ENCODE peak calls at places on chromosomes 5 and 9, in six cellular contexts. One of them, this sample, is unnamed.
A peak's percentile ranks its signal among the peaks of the same experiment; 100 is the strongest.

GRCh38 chr5:53481887-53482716 is 1.7 kb downstream of the FST start:
- DNase-seq in neural progenitor cell: peak; percentile 66
- DNase-seq in OCI-LY7: peak; percentile 23
- DNase-seq in HCT116: peak; percentile 32
- DNase-seq in SK-N-SH: peak; percentile 65
- DNase-seq in GM23338: peak; percentile 71
- DNase-seq in this sample: peak; percentile 84

GRCh38 chr5:61163905-61164304 is 1.6 kb upstream of the SMIM15 start:
- DNase-seq in neural progenitor cell: no peak
- DNase-seq in OCI-LY7: no peak
- DNase-seq in HCT116: no peak
- DNase-seq in SK-N-SH: peak; percentile 3
- DNase-seq in GM23338: no peak
- DNase-seq in this sample: no peak

GRCh38 chr5:54024466-54024865 is 285.9 kb downstream of the ARL15 start:
- DNase-seq in neural progenitor cell: no peak
- DNase-seq in OCI-LY7: no peak
- DNase-seq in HCT116: no peak
- DNase-seq in SK-N-SH: no peak
- DNase-seq in GM23338: no peak
- DNase-seq in this sample: no peak

GRCh38 chr5:116303340-116303739 is 218.5 kb downstream of the COMMD10 start:
- DNase-seq in neural progenitor cell: no peak
- DNase-seq in OCI-LY7: no peak
- DNase-seq in HCT116: no peak
- DNase-seq in SK-N-SH: no peak
- DNase-seq in GM23338: no peak
- DNase-seq in this sample: no peak

GRCh38 chr5:160685219-160685618 is 166.8 kb downstream of the ATP10B start:
- DNase-seq in neural progenitor cell: no peak
- DNase-seq in OCI-LY7: no peak
- DNase-seq in HCT116: no peak
- DNase-seq in SK-N-SH: no peak
- DNase-seq in GM23338: peak; percentile 43
- DNase-seq in this sample: peak; percentile 40

GRCh38 chr9:85430659-85431370 is 310.9 kb downstream of the AGTPBP1 start:
- DNase-seq in neural progenitor cell: no peak
- DNase-seq in OCI-LY7: no peak
- DNase-seq in HCT116: no peak
- DNase-seq in SK-N-SH: no peak
- DNase-seq in GM23338: no peak
- DNase-seq in this sample: no peak

GRCh38 chr9:130570200-130570599 is 9.2 kb upstream of the FUBP3 start:
- DNase-seq in neural progenitor cell: no peak
- DNase-seq in OCI-LY7: no peak
- DNase-seq in HCT116: peak; percentile 13
- DNase-seq in SK-N-SH: no peak
- DNase-seq in GM23338: no peak
- DNase-seq in this sample: no peak

GRCh38 chr9:91282292-91282691 is 79.4 kb downstream of the AUH start:
- DNase-seq in neural progenitor cell: no peak
- DNase-seq in OCI-LY7: no peak
- DNase-seq in HCT116: no peak
- DNase-seq in SK-N-SH: no peak
- DNase-seq in GM23338: no peak
- DNase-seq in this sample: no peak

GRCh38 chr5:140214831-140215230 is 39.8 kb downstream of the CYSTM1 start:
- DNase-seq in neural progenitor cell: no peak
- DNase-seq in OCI-LY7: no peak
- DNase-seq in HCT116: no peak
- DNase-seq in SK-N-SH: no peak
- DNase-seq in GM23338: no peak
- DNase-seq in this sample: no peak

GRCh38 chr9:93792358-93792757 is 162.8 kb downstream of the BARX1 start:
- DNase-seq in neural progenitor cell: no peak
- DNase-seq in OCI-LY7: no peak
- DNase-seq in HCT116: no peak
- DNase-seq in SK-N-SH: no peak
- DNase-seq in GM23338: no peak
- DNase-seq in this sample: no peak
- TF ChIP-seq CTCF in neural progenitor cell: no peak
- TF ChIP-seq CTCF in OCI-LY7: no peak
- TF ChIP-seq CTCF in HCT116: no peak
- TF ChIP-seq CTCF in SK-N-SH: no peak
- TF ChIP-seq CTCF in GM23338: no peak
- TF ChIP-seq CTCF in this sample: no peak

GRCh38 chr5:102542064-102542463 is 43.3 kb upstream of the SLCO6A1 start:
- DNase-seq in neural progenitor cell: no peak
- DNase-seq in OCI-LY7: no peak
- DNase-seq in HCT116: no peak
- DNase-seq in SK-N-SH: no peak
- DNase-seq in GM23338: no peak
- DNase-seq in this sample: no peak
- H3K4me2 ChIP-seq in neural progenitor cell: no peak overlapping the region
- H3K4me2 ChIP-seq in OCI-LY7: no peak overlapping the region
- H3K4me2 ChIP-seq in HCT116: no peak overlapping the region
- H3K4me2 ChIP-seq in SK-N-SH: no peak overlapping the region
- H3K4me2 ChIP-seq in GM23338: no peak overlapping the region
- H3K4me2 ChIP-seq in this sample: no peak overlapping the region

GRCh38 chr9:4224181-4224580 is 75.7 kb downstream of the GLIS3 start:
- DNase-seq in neural progenitor cell: no peak
- DNase-seq in OCI-LY7: no peak
- DNase-seq in HCT116: no peak
- DNase-seq in SK-N-SH: no peak
- DNase-seq in GM23338: no peak
- DNase-seq in this sample: no peak

GRCh38 chr9:4228142-4228541 is 71.7 kb downstream of the GLIS3 start:
- DNase-seq in neural progenitor cell: no peak
- DNase-seq in OCI-LY7: no peak
- DNase-seq in HCT116: no peak
- DNase-seq in SK-N-SH: no peak
- DNase-seq in GM23338: no peak
- DNase-seq in this sample: no peak

GRCh38 chr9:4226331-4227250 is 73.3 kb downstream of the GLIS3 start:
- DNase-seq in neural progenitor cell: no peak
- DNase-seq in OCI-LY7: no peak
- DNase-seq in HCT116: no peak
- DNase-seq in SK-N-SH: no peak
- DNase-seq in GM23338: peak; percentile 16
- DNase-seq in this sample: no peak

GRCh38 chr9:4223434-4223833 is 76.4 kb downstream of the GLIS3 start:
- DNase-seq in neural progenitor cell: no peak
- DNase-seq in OCI-LY7: no peak
- DNase-seq in HCT116: no peak
- DNase-seq in SK-N-SH: no peak
- DNase-seq in GM23338: no peak
- DNase-seq in this sample: no peak

GRCh38 chr9:4225291-4226119 is 74.4 kb downstream of the GLIS3 start:
- DNase-seq in neural progenitor cell: no peak
- DNase-seq in OCI-LY7: no peak
- DNase-seq in HCT116: peak; percentile 62
- DNase-seq in SK-N-SH: no peak
- DNase-seq in GM23338: peak; percentile 8
- DNase-seq in this sample: no peak
- TF ChIP-seq EZH2phosphoT487 in neural progenitor cell: no peak
- TF ChIP-seq EZH2phosphoT487 in OCI-LY7: no peak
- TF ChIP-seq EZH2phosphoT487 in HCT116: no peak
- TF ChIP-seq EZH2phosphoT487 in SK-N-SH: no peak
- TF ChIP-seq EZH2phosphoT487 in GM23338: no peak
- TF ChIP-seq EZH2phosphoT487 in this sample: no peak

DNA sequence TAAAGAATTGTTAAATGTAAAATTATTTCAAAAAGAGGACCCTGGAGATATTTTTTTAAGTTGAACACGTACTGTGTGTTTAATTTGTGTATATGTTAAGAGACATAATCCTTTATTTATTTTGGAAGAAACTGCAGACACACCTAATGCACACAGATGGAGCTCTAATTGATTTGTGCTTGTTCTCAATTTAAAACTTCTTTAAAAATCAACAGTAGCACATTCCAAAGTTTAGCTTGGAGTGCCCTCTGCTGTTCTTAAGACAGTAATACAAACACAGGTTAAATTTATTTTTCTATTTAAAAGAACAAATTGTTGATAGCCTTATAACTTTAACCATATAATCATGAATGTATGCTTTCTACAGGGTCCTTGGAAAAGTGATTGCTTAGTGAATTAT is 277.6 kb upstream of the ADAMTS16 start:
- DNase-seq in neural progenitor cell: peak; percentile 64
- DNase-seq in OCI-LY7: peak; percentile 41
- DNase-seq in HCT116: peak; percentile 29
- DNase-seq in SK-N-SH: peak; percentile 41
- DNase-seq in GM23338: peak; percentile 69
- DNase-seq in this sample: peak; percentile 60
- TF ChIP-seq CTCF in neural progenitor cell: peak; percentile 84
- TF ChIP-seq CTCF in OCI-LY7: peak; percentile 91
- TF ChIP-seq CTCF in HCT116: peak; percentile 70
- TF ChIP-seq CTCF in SK-N-SH: peak; percentile 84
- TF ChIP-seq CTCF in GM23338: peak; percentile 78
- TF ChIP-seq CTCF in this sample: peak; percentile 85

DNA sequence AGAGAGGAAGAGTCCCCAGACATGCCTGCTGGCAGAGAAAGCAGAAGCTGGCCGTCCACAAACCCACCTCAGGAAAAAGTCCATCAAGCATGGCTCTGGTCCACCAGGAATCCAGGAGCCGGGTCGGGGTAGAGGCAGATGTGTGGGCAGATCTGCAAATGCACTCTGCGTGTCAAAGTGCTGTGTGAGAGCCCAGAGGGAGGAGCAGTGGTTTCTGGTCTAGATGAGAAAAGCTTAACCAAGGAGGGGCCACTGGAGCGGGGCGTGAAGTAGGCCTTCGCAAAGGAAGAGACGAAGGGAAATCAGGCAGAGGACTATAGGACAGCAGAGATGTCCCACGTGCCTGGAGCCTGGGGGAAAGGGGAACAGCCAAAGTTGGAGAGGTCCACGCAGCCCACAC is 40.1 kb downstream of the TTLL11 start:
- DNase-seq in neural progenitor cell: no peak
- DNase-seq in OCI-LY7: no peak
- DNase-seq in HCT116: no peak
- DNase-seq in SK-N-SH: no peak
- DNase-seq in GM23338: no peak
- DNase-seq in this sample: no peak
- H3K4me2 ChIP-seq in neural progenitor cell: no peak overlapping the region
- H3K4me2 ChIP-seq in OCI-LY7: no peak overlapping the region
- H3K4me2 ChIP-seq in HCT116: no peak overlapping the region
- H3K4me2 ChIP-seq in SK-N-SH: peak overlapping the region; percentile 62
- H3K4me2 ChIP-seq in GM23338: no peak overlapping the region
- H3K4me2 ChIP-seq in this sample: no peak overlapping the region

GRCh38 chr9:18665947-18666346 is 192.0 kb downstream of the ADAMTSL1 start:
- DNase-seq in neural progenitor cell: no peak
- DNase-seq in OCI-LY7: no peak
- DNase-seq in HCT116: no peak
- DNase-seq in SK-N-SH: no peak
- DNase-seq in GM23338: no peak
- DNase-seq in this sample: no peak
- TF ChIP-seq EZH2phosphoT487 in neural progenitor cell: no peak
- TF ChIP-seq EZH2phosphoT487 in OCI-LY7: no peak
- TF ChIP-seq EZH2phosphoT487 in HCT116: no peak
- TF ChIP-seq EZH2phosphoT487 in SK-N-SH: no peak
- TF ChIP-seq EZH2phosphoT487 in GM23338: no peak
- TF ChIP-seq EZH2phosphoT487 in this sample: no peak

GRCh38 chr9:101094686-101095085 is 66.2 kb downstream of the PLPPR1 start:
- DNase-seq in neural progenitor cell: no peak
- DNase-seq in OCI-LY7: no peak
- DNase-seq in HCT116: no peak
- DNase-seq in SK-N-SH: no peak
- DNase-seq in GM23338: no peak
- DNase-seq in this sample: no peak
- TF ChIP-seq CTCF in neural progenitor cell: no peak
- TF ChIP-seq CTCF in OCI-LY7: no peak
- TF ChIP-seq CTCF in HCT116: no peak
- TF ChIP-seq CTCF in SK-N-SH: no peak
- TF ChIP-seq CTCF in GM23338: no peak
- TF ChIP-seq CTCF in this sample: no peak

DNA sequence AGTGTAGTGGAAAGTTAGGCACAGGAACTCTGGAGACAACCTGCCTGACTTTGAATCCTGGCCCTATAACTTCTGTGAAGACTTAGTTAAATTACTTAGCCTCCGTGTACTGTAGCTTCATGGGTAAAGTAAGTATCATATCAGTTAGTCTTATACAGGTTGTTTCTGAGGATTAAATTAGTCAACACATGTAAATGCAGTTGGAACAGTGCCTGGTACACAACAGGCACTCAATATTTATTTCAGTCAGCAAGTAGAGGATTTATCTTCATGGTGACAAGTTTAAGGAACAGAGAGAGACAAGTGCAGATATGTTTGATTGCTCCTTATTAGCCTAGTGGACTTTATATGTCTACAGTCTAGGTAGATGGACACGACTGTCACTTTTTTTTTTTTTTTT is 2.7 kb downstream of the TSLP start:
- DNase-seq in neural progenitor cell: no peak
- DNase-seq in OCI-LY7: no peak
- DNase-seq in HCT116: no peak
- DNase-seq in SK-N-SH: no peak
- DNase-seq in GM23338: no peak
- DNase-seq in this sample: no peak
- H3K4me2 ChIP-seq in neural progenitor cell: no peak overlapping the region
- H3K4me2 ChIP-seq in OCI-LY7: no peak overlapping the region
- H3K4me2 ChIP-seq in HCT116: no peak overlapping the region
- H3K4me2 ChIP-seq in SK-N-SH: peak overlapping the region; percentile 76
- H3K4me2 ChIP-seq in GM23338: peak overlapping the region; percentile 89
- H3K4me2 ChIP-seq in this sample: peak overlapping the region; percentile 84

GRCh38 chr9:111161015-111161415 is 122.7 kb upstream of the LPAR1 start:
- DNase-seq in neural progenitor cell: no peak
- DNase-seq in OCI-LY7: no peak
- DNase-seq in HCT116: no peak
- DNase-seq in SK-N-SH: no peak
- DNase-seq in GM23338: no peak
- DNase-seq in this sample: no peak
- TF ChIP-seq EZH2phosphoT487 in neural progenitor cell: no peak
- TF ChIP-seq EZH2phosphoT487 in OCI-LY7: no peak
- TF ChIP-seq EZH2phosphoT487 in HCT116: no peak
- TF ChIP-seq EZH2phosphoT487 in SK-N-SH: no peak
- TF ChIP-seq EZH2phosphoT487 in GM23338: no peak
- TF ChIP-seq EZH2phosphoT487 in this sample: no peak